ENCODE peak calls at places on chromosome 17, in five cellular contexts. V is colonic mucosa, T is GM23248, M is GM23338, H is HuH-7.5. F is an unnamed sample.

GRCh38 chr17:75096082-75096625 is 8.4 kb downstream of the SLC16A5 start:
- DNase-seq in V (peak; percentile 89), M (peak; percentile 57), T (peak; percentile 74), H (peak; percentile 74), F (peak; percentile 58)

GRCh38 chr17:79975498-79976134 is 60.1 kb downstream of the TBC1D16 start:
- DNase-seq in H (no peak), T (no peak), V (no peak), M (no peak), F (no peak)

GRCh38 chr17:82528484-82529265 is 9.1 kb downstream of the FOXK2 start:
- DNase-seq in H (no peak), M (no peak), V (peak; percentile 58), T (peak; percentile 83), F (peak; percentile 53)

GRCh38 chr17:45784583-45785372 is 658 bp downstream of the CRHR1 start:
- DNase-seq in H (peak; percentile 61), V (no peak), T (peak; percentile 52), M (peak; percentile 66), F (no peak)

GRCh38 chr17:67343237-67343636 is 23.1 kb downstream of the PSMD12 start:
- DNase-seq in H (no peak), V (no peak), M (no peak), T (no peak), F (no peak)

GRCh38 chr17:1725642-1726511 is 1.4 kb downstream of the WDR81 start:
- DNase-seq in V (no peak), T (no peak), H (no peak), M (no peak), F (no peak)

GRCh38 chr17:54901230-54901847 is 687 bp downstream of the TOM1L1 start:
- DNase-seq in H (no peak), V (peak; percentile 48), M (peak; percentile 6), T (peak; percentile 71), F (peak; percentile 15)

GRCh38 chr17:3738562-3739295 is 15.0 kb downstream of the HASPIN start:
- DNase-seq in V (peak; percentile 62), T (peak; percentile 31), M (peak; percentile 48), H (no peak), F (no peak)

GRCh38 chr17:56297142-56297541 is 143.9 kb downstream of the ANKFN1 start:
- DNase-seq in H (no peak), T (peak; percentile 77), V (no peak), M (no peak), F (peak; percentile 57)

GRCh38 chr17:14784997-14785696 is 480.0 kb downstream of the PMP22 start:
- DNase-seq in M (peak; percentile 13), H (no peak), V (no peak), T (no peak), F (no peak)

GRCh38 chr17:80834896-80835281 is 156.8 kb upstream of the CHMP6 start:
- DNase-seq in T (no peak), H (no peak), M (no peak), V (no peak), F (no peak)

GRCh38 chr17:4230142-4230541 is 33.6 kb downstream of the ANKFY1 start:
- DNase-seq in V (peak; percentile 46), T (peak; percentile 95), M (peak; percentile 35), H (no peak), F (peak; percentile 94)

GRCh38 chr17:35605753-35606152 is 18.6 kb downstream of the AP2B1 start:
- DNase-seq in M (no peak), T (peak; percentile 86), V (no peak), H (no peak), F (peak; percentile 43)

GRCh38 chr17:29740017-29740416 is 117.3 kb upstream of the CORO6 start:
- DNase-seq in V (no peak), H (peak; percentile 63), M (no peak), T (no peak), F (no peak)

GRCh38 chr17:44219126-44219635 is 294 bp downstream of the UBTF start:
- DNase-seq in M (peak; percentile 80), H (peak; percentile 60), T (peak; percentile 89), V (peak; percentile 61), F (no peak)

GRCh38 chr17:75776399-75777242 is 8.0 kb upstream of the UNK start:
- DNase-seq in V (no peak), H (no peak), T (peak; percentile 41), M (no peak), F (no peak)

GRCh38 chr17:7477392-7478275 is 1.8 kb downstream of the ZBTB4 start:
- DNase-seq in V (peak; percentile 33), M (peak; percentile 24), T (peak; percentile 92), H (no peak), F (peak; percentile 84)